ENCODE peak calls at places on chromosomes 6 and 20, in six cellular contexts. J is GM12878, D is HCT116, O is HepG2, Q is K562, I is H1. R is an unnamed sample.

GRCh38 chr6:52491203-52492069 is 71.3 kb downstream of the EFHC1 start:
- DNase-seq in J (peak; percentile 58), D (no peak), O (no peak), Q (no peak), I (no peak), R (peak; percentile 44)

GRCh38 chr20:57429579-57430202 is 38.5 kb downstream of the RBM38 start:
- DNase-seq in J (no peak), D (peak; percentile 23), O (peak; percentile 69), Q (no peak), I (no peak), R (no peak)

GRCh38 chr20:17837179-17837578 is 131.4 kb downstream of the SNX5 start:
- DNase-seq in J (no peak), D (no peak), O (no peak), Q (no peak), I (no peak), R (no peak)

GRCh38 chr6:90388395-90388794 is 91.8 kb upstream of the BACH2 start:
- DNase-seq in J (no peak), D (no peak), O (no peak), Q (no peak), I (no peak), R (no peak)

GRCh38 chr20:62737271-62737761 is 28.7 kb downstream of the NTSR1 start:
- DNase-seq in J (no peak), D (no peak), O (no peak), Q (no peak), I (no peak), R (no peak)

GRCh38 chr6:29734046-29735018 is 11.1 kb downstream of the HLA-F start:
- DNase-seq in J (no peak), D (no peak), O (no peak), Q (no peak), I (no peak), R (no peak)

GRCh38 chr6:33779305-33779704 is 9.6 kb downstream of the LEMD2 start:
- DNase-seq in J (no peak), D (no peak), O (no peak), Q (peak; percentile 53), I (no peak), R (no peak)

GRCh38 chr20:43065299-43065698 is 124.4 kb downstream of the PTPRT start:
- DNase-seq in J (no peak), D (no peak), O (no peak), Q (no peak), I (no peak), R (no peak)

GRCh38 chr6:166007349-166008263 is 160.0 kb downstream of the TBXT start:
- DNase-seq in J (no peak), D (no peak), O (no peak), Q (no peak), I (no peak), R (no peak)

GRCh38 chr6:155319902-155320301 is 5.6 kb upstream of the TFB1M start:
- DNase-seq in J (no peak), D (no peak), O (no peak), Q (no peak), I (no peak), R (no peak)

GRCh38 chr6:2958331-2958711 is 13.0 kb downstream of the SERPINB6 start:
- DNase-seq in J (no peak), D (no peak), O (no peak), Q (no peak), I (no peak), R (no peak)

GRCh38 chr20:3172126-3172932 is 1.0 kb downstream of the LZTS3 start:
- DNase-seq in J (no peak), D (no peak), O (no peak), Q (no peak), I (no peak), R (no peak)

GRCh38 chr20:49647509-49647908 is 66.2 kb downstream of the B4GALT5 start:
- DNase-seq in J (no peak), D (no peak), O (no peak), Q (no peak), I (no peak), R (no peak)
- TF ChIP-seq POLR2AphosphoS5 in J (no peak), D (no peak), O (no peak), Q (no peak), I (no peak), R (no peak)

GRCh38 chr20:34825530-34826362 is at the start of gene NCOA6:
- DNase-seq in J (no peak), D (peak; percentile 50), O (peak; percentile 76), Q (peak; percentile 94), I (peak; percentile 13), R (peak; percentile 59)
- H3K9ac ChIP-seq in J (peak within 1 kb of the TSS; percentile 89), D (peak within 1 kb of the TSS; percentile 93), O (peak within 1 kb of the TSS; percentile 93), Q (peak within 1 kb of the TSS; percentile 81), I (peak within 1 kb of the TSS; percentile 79), R (peak within 1 kb of the TSS; percentile 90)

GRCh38 chr20:36574278-36575065 is 1.1 kb downstream of the TGIF2 start:
- DNase-seq in J (no peak), D (no peak), O (peak; percentile 73), Q (peak; percentile 77), I (no peak), R (peak; percentile 58)

GRCh38 chr20:36573798-36574277 is 441 bp downstream of the TGIF2 start:
- DNase-seq in J (no peak), D (no peak), O (peak; percentile 48), Q (peak; percentile 70), I (no peak), R (peak; percentile 29)

GRCh38 chr20:36572701-36573102 is 695 bp upstream of the TGIF2 start:
- DNase-seq in J (no peak), D (no peak), O (peak; percentile 65), Q (peak; percentile 43), I (no peak), R (no peak)

GRCh38 chr20:36571564-36572504 is 1.6 kb upstream of the TGIF2 start:
- DNase-seq in J (no peak), D (no peak), O (peak; percentile 73), Q (peak; percentile 68), I (peak; percentile 61), R (no peak)

DNA sequence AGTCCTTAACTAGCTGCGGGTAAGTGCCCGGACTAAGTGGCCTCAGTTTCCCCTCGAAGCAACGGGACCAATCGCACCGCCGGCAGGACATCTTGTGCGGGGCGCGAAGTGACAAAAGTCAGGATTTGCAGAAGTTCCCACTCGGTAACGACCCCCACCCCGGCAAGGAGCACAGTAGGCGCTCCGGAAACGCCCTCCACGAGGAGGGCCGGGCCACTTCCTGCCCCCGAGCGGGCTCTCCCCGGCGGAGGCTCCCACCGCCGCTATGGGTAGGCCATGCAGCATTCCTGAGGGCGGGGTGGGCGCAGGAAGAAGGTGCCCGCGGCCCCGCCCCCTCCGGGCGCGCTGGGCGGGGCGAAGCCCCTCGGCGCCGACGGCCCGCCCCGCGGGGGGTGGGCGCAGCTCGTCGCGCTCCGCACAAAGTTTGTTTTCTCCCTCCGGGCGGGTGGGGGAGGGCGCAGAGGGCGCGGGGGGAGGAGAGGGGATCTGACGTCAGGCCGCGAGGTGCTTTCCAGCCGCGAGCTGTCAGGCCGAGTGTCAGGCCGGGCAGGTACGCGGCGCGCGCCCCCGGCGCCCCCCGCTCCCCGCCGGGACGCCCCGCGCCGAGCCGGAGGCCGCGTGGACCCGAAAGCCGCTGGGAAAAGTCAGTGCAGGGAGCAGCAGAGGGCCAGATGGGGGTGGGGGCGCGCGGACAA is at the start of gene TGIF2:
- DNase-seq in J (peak; percentile 48), D (peak; percentile 34), O (peak; percentile 92), Q (peak; percentile 97), I (peak; percentile 73), R (peak; percentile 84)
- TF ChIP-seq POLR2AphosphoS5 in J (peak; percentile 69), D (peak; percentile 35), O (peak; percentile 85), Q (no peak), I (no peak), R (peak; percentile 84)

DNA sequence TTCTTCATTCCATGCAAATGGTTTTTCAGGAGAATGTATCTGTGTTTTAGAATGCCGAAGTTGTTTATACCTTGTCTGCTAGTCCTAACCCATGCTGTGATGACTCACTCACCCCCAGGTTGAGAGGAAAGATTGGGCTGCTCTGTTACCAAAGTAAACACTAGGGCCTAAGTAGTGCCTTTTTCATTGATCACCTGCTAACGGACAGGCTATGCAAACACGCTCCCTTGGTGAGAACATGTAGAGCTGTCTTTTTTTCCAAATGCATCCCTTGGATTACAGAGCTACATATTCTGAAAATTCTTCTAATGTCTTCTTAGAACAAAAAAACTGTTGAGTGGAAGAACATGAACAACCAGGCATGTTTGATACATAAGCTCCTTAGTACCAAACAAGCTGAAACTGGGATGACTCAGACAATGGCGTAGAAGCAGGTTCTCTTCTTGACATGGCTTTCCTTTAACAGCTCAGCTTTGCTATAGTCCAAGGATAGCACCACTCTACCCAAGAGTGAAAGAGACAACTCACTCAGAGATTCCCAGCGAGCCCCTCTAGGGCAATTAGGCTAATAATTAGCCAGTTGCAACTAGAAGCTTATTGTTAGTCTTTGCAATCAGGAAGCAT is 20.5 kb downstream of the PERP start:
- DNase-seq in J (no peak), D (peak; percentile 85), O (peak; percentile 95), Q (no peak), I (peak; percentile 50), R (no peak)
- H3K9ac ChIP-seq in J (no peak overlapping the region), D (no peak overlapping the region), O (peak overlapping the region; percentile 45), Q (no peak overlapping the region), I (no peak overlapping the region), R (no peak overlapping the region)

DNA sequence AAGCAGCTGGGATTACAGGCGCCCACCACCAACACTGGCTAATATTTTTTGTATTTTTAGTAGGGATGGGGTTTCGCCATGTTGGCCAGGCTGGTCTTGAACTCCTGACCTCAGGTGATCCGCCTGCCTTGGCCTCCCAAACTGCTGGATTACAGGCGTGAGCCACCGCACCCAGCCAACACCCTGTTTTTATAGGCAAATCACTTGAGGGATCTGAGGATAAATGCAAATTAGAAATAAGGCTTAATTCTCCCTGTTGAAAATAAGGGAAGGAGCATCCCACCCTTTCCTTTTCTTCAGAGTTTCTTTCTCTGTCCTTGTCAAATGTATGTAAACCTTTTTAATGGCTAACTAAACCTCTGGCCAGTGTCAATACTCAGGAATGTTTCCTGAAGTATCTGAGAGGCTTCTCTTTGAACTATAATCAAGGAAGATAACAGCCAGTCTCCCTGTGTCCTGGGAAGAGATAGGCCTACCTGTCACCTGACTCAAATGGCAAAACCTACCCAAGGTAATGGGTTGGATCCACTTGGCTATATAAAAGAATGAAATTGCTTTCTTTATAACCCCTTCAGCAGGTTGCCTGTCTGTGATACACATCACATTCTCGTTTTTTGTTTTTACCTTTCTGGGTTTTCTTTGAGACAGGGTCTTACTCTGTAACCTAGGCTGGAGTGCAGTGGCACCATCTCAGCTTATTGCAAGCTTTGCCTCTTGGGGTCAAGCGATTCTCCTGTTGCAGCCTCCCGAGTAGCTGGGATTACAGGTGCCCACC is 64.5 kb upstream of the TNFAIP3 start:
- DNase-seq in J (no peak), D (no peak), O (peak; percentile 87), Q (no peak), I (no peak), R (no peak)
- TF ChIP-seq POLR2AphosphoS5 in J (no peak), D (no peak), O (no peak), Q (no peak), I (no peak), R (no peak)

GRCh38 chr20:45959956-45960630 is 11.9 kb downstream of the ZNF335 start:
- DNase-seq in J (peak; percentile 19), D (no peak), O (no peak), Q (no peak), I (no peak), R (no peak)
- H3K9ac ChIP-seq in J (no peak overlapping the region), D (no peak overlapping the region), O (no peak overlapping the region), Q (no peak overlapping the region), I (no peak overlapping the region), R (no peak overlapping the region)

R was measured in endothelial cell of umbilical vein.